ENCODE peak calls at places on chromosome 15, in four cellular contexts. R, K, L and V are unnamed samples.

GRCh38 chr15:42921049-42921731 is 612 bp upstream of the TTBK2 start:
- DNase-seq in R (no peak), K (no peak), L (no peak), V (peak)

GRCh38 chr15:75928680-75929608 is 25.3 kb downstream of the FBXO22 start:
- DNase-seq in R (peak), K (peak), L (peak), V (peak)

GRCh38 chr15:60408438-60409105 is 10.8 kb upstream of the ANXA2 start:
- DNase-seq in R (no peak), K (peak), L (no peak), V (no peak)

GRCh38 chr15:92454525-92455105 is 60.9 kb downstream of the ST8SIA2 start:
- DNase-seq in R (no peak), K (no peak), L (no peak), V (no peak)

GRCh38 chr15:99931703-99932603 is 198.7 kb upstream of the LYSMD4 start:
- DNase-seq in R (no peak), K (no peak), L (no peak), V (no peak)

GRCh38 chr15:101042320-101042719 is 123.2 kb downstream of the LRRK1 start:
- DNase-seq in R (no peak), K (no peak), L (no peak), V (no peak)

GRCh38 chr15:32998979-32999677 is 195.4 kb downstream of the FMN1 start:
- DNase-seq in R (no peak), K (no peak), L (no peak), V (no peak)

GRCh38 chr15:38674440-38674839 is 109.8 kb upstream of the RASGRP1 start:
- DNase-seq in R (no peak), K (no peak), L (no peak), V (no peak)

GRCh38 chr15:72341361-72341760 is 21.4 kb upstream of the CELF6 start:
- DNase-seq in R (no peak), K (no peak), L (peak), V (peak)

GRCh38 chr15:79378394-79379158 is 53.6 kb upstream of the MINAR1 start:
- DNase-seq in R (peak), K (no peak), L (no peak), V (no peak)

GRCh38 chr15:30924353-30924752 is 20.6 kb downstream of the FAN1 start:
- DNase-seq in R (no peak), K (no peak), L (no peak), V (no peak)

GRCh38 chr15:24861014-24861690 is 93.6 kb upstream of the SNRPN start:
- DNase-seq in R (no peak), K (no peak), L (no peak), V (no peak)

GRCh38 chr15:101664303-101664913 is 12.2 kb upstream of the TM2D3 start:
- DNase-seq in R (no peak), K (peak), L (no peak), V (no peak)

GRCh38 chr15:91222052-91222451 is 122.0 kb downstream of the SV2B start:
- DNase-seq in R (no peak), K (no peak), L (no peak), V (no peak)

GRCh38 chr15:52011711-52012144 is 7.3 kb upstream of the MAPK6 start:
- DNase-seq in R (no peak), K (peak), L (no peak), V (no peak)

GRCh38 chr15:60787737-60788513 is 309.0 kb upstream of the ICE2 start:
- DNase-seq in R (no peak), K (no peak), L (no peak), V (no peak)

GRCh38 chr15:28861031-28861534 is 12.6 kb upstream of the GOLGA6L7 start:
- DNase-seq in R (no peak), K (no peak), L (no peak), V (no peak)

GRCh38 chr15:29141908-29142747 is 127.5 kb downstream of the NSMCE3 start:
- DNase-seq in R (no peak), K (no peak), L (no peak), V (no peak)

GRCh38 chr15:65584241-65584640 is 26.7 kb downstream of the INTS14 start:
- DNase-seq in R (no peak), K (no peak), L (no peak), V (no peak)

GRCh38 chr15:41565702-41566101 is 6.7 kb downstream of the TYRO3 start:
- DNase-seq in R (peak), K (no peak), L (no peak), V (no peak)

GRCh38 chr15:57387644-57388076 is 11.4 kb downstream of the CGNL1 start:
- DNase-seq in R (no peak), K (no peak), L (no peak), V (no peak)

GRCh38 chr15:73054417-73054963 is 2.2 kb downstream of the NEO1 start:
- DNase-seq in R (no peak), K (no peak), L (no peak), V (no peak)

GRCh38 chr15:100940785-100941379 is 21.7 kb downstream of the LRRK1 start:
- DNase-seq in R (no peak), K (no peak), L (no peak), V (no peak)

GRCh38 chr15:39270976-39271375 is 309.9 kb upstream of the THBS1 start:
- DNase-seq in R (no peak), K (no peak), L (no peak), V (no peak)

GRCh38 chr15:70794596-70795310 is 31.4 kb upstream of the UACA start:
- DNase-seq in R (no peak), K (no peak), L (no peak), V (no peak)

GRCh38 chr15:72184165-72184811 is 13.3 kb downstream of the GRAMD2A start:
- DNase-seq in R (no peak), K (peak), L (peak), V (peak)

GRCh38 chr15:101128191-101128590 is 123.7 kb downstream of the CHSY1 start:
- DNase-seq in R (no peak), K (no peak), L (no peak), V (no peak)

GRCh38 chr15:93837450-93837849 is 393.9 kb upstream of the MCTP2 start:
- DNase-seq in R (no peak), K (no peak), L (no peak), V (no peak)

GRCh38 chr15:32870240-32871033 is 152.6 kb downstream of the GREM1 start:
- DNase-seq in R (peak), K (no peak), L (peak), V (no peak)

GRCh38 chr15:40743921-40744809 is 10.9 kb downstream of the RMDN3 start:
- DNase-seq in R (peak), K (no peak), L (no peak), V (no peak)

GRCh38 chr15:35999211-35999610 is 453.2 kb upstream of the DPH6 start:
- DNase-seq in R (no peak), K (no peak), L (no peak), V (no peak)

GRCh38 chr15:49421991-49422390 is 1.1 kb upstream of the FGF7 start:
- DNase-seq in R (peak), K (peak), L (peak), V (peak)

GRCh38 chr15:38154837-38155236 is 97.8 kb upstream of the SPRED1 start:
- DNase-seq in R (no peak), K (no peak), L (no peak), V (no peak)

DNA sequence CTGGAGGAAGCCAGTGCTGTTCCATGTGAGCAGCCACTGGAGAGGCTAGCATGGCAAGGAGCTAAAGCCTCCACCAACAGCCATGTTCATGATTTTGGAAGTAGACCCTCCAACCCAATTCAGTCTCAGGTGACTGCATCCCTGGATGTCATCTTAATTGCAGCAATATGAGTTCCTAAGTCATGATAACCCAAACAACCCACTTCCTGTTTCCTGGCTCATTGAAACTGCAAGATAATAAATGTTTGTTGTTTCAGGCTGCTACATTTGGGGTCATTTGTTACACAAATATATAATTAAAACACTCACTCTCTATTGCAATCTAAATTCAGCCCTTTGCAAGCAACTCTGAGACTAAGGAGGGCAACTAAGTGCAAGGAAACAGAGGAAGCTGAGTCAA is 62.4 kb upstream of the SLC24A5 start:
- DNase-seq in R (no peak), K (no peak), L (no peak), V (no peak)
- H3K27ac ChIP-seq in R (no peak), K (no peak), L (no peak), V (no peak)

GRCh38 chr15:68204776-68205557 is at the start of gene CALML4:
- DNase-seq in R (peak), K (peak), L (no peak), V (no peak)
- TF ChIP-seq ELF1 in R (no peak), K (no peak), L (no peak), V (no peak)

GRCh38 chr15:74406992-74407705 is 26.6 kb downstream of the SEMA7A start:
- DNase-seq in R (no peak), K (peak), L (no peak), V (no peak)
- TF ChIP-seq REST in R (peak), K (no peak), L (no peak), V (no peak)

DNA sequence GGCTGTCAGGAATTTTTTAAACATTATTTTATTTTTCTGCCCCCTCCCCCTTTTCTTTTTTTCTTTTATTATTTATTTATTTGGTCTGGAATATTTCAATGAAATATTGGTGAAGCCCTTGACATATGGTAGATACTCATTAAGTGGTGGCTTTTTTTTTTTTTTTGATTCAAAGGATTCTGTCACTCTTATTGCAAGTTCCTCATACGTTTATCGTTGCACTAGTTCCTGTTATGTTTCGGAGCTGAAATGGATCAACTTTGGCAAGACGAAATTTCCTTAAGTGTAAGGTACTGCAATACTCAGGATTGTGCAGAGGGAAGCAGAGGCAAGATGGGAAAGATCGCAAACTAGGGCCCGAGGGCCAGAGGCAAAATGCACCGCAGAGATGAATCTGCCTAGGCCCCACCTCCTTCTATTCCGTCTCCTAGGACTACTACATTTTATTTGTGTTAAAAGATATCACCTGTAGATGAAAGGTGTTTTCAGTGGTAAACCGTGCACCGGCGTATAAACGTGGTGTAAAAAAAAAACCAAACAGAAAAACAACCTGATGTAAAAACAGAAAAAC is 402 bp downstream of the RNU6-1 start:
- DNase-seq in R (peak), K (peak), L (peak), V (peak)
- H3K27ac ChIP-seq in R (peak), K (peak), L (peak), V (peak)

DNA sequence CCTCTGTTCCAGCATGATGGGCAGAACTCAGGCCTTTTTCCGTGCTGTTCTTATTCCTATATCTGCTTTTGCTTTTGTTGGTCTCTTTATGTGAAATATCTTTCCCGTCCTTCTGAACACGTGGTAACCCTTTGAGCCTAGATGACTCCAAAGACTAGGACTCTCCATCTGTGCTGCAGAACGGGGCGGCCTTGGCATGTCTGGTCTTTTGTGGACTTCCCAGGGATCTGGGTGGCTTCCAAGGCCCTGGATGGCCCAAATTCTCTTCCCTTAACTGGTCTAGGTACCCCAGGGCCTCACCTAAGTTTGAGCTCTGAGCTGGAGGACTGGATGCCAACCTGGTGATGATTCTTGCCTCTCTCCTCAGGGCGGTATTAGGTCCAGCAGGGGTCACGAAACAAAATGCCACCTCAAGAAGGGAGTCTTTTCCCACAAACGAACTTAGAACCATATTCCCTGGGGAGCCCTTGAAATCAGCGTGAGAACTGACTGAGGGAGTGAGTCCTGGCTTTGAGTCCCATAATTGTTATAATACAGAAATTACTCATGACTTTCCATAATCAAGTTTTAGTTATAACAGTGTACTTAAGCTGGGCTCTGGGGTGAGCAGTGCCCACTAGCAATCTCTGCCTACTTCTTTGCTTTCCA is 13.8 kb downstream of the TLNRD1 start:
- DNase-seq in R (no peak), K (no peak), L (no peak), V (no peak)
- TF ChIP-seq ELF1 in R (no peak), K (no peak), L (no peak), V (no peak)

GRCh38 chr15:82680200-82681102 is 29.2 kb downstream of the AP3B2 start:
- DNase-seq in R (peak), K (no peak), L (no peak), V (peak)
- TF ChIP-seq REST in R (no peak), K (no peak), L (no peak), V (no peak)

DNA sequence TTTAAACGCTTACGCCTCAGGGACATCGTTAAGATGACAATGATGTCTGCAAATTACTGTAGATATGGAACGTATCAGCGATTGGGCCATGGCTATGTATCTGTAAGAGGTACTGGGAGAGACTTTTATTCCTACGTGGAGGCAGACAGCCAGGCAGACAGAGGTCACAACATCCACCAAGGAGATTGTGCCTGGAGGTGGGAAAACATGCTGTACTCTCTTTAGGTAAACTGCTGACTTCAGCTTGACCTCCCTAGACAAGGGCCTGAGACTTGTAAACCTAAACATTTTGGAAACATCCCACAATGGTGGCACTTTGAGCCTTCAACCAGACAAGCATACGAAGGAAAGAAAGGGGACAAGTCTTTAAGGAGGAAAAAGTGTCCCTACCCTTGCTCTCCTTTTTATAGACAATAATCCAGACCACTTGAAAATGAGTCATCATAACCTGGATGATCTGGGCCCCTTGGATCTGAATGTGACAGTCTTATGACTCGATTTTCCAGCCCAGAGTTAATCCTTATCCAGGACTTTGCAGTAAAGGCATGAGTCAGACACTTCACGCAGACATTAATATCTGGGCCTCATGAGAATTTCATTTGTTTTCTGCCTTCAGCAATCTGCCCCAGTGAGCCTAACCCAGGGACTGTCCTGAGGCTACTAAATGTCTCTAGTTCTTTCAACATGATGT is 6.7 kb upstream of the LDHAL6B start:
- DNase-seq in R (no peak), K (no peak), L (peak), V (no peak)
- H3K27ac ChIP-seq in R (no peak), K (no peak), L (peak), V (peak)